ENCODE peak calls at places on chromosomes 4 and X, in six cellular contexts. H is NCI-H146; B is amniotic epithelial cell; N is heart right ventricle; Q is WTC11; Y is activated CD8-positive, alpha-beta T cell treated with anti-CD3 and anti-CD28 coated beads for 36 hours. P is an unnamed sample.

GRCh38 chr4:159401791-159402380 is 299.0 kb downstream of the RAPGEF2 start:
- DNase-seq in N (no peak), H (no peak), Y (no peak), B (peak; percentile 97), Q (no peak), P (no peak)

GRCh38 chrX:35826503-35826902 is 28.4 kb downstream of the MAGEB16 start:
- DNase-seq in Y (no peak), N (no peak), H (no peak), Q (no peak), B (no peak), P (no peak)

GRCh38 chr4:110058677-110059076 is 139.7 kb downstream of the ELOVL6 start:
- DNase-seq in Y (no peak), N (no peak), B (no peak), H (no peak), Q (no peak), P (no peak)

GRCh38 chrX:38627683-38628082 is 66.3 kb downstream of the TSPAN7 start:
- DNase-seq in Q (peak; percentile 19), Y (peak; percentile 20), B (peak; percentile 2), N (no peak), H (peak; percentile 5), P (peak; percentile 58)

GRCh38 chr4:185682236-185682635 is 129.8 kb downstream of the SORBS2 start:
- DNase-seq in Q (no peak), H (no peak), N (no peak), Y (no peak), B (peak; percentile 11), P (no peak)

GRCh38 chrX:264634-265455 is 16.3 kb upstream of the PLCXD1 start:
- DNase-seq in N (no peak), B (peak; percentile 71), Q (peak; percentile 5), H (no peak), Y (no peak), P (peak; percentile 18)

GRCh38 chrX:109382332-109382731 is 99.6 kb downstream of the GUCY2F start:
- DNase-seq in B (no peak), N (no peak), Q (no peak), H (no peak), Y (no peak), P (no peak)

GRCh38 chrX:2608638-2609430 is 82.3 kb upstream of the CD99 start:
- DNase-seq in Q (peak; percentile 80), B (peak; percentile 84), H (no peak), N (peak; percentile 92), Y (peak; percentile 85), P (peak; percentile 90)

GRCh38 chr4:159021597-159022385 is 81.1 kb upstream of the RAPGEF2 start:
- DNase-seq in H (no peak), Y (no peak), Q (no peak), B (no peak), N (no peak), P (no peak)